ENCODE peak calls at places on chromosome 13, in four cellular contexts. One of them, this sample, is unnamed. For H3K4me1, the result is how much of the 10 kb centered on the place peaks cover.

GRCh38 chr13:95335667-95336066 is 34.4 kb upstream of the ABCC4 start:
- DNase-seq in ovary: no peak
- DNase-seq in CD8-positive, alpha-beta T cell: no peak
- DNase-seq in heart left ventricle: no peak
- DNase-seq in this sample: no peak

GRCh38 chr13:67914535-67914934 is 684.4 kb upstream of the PCDH9 start:
- DNase-seq in ovary: no peak
- DNase-seq in CD8-positive, alpha-beta T cell: no peak
- DNase-seq in heart left ventricle: no peak
- DNase-seq in this sample: no peak

GRCh38 chr13:22110368-22110767 is 439.5 kb downstream of the FGF9 start:
- DNase-seq in ovary: no peak
- DNase-seq in CD8-positive, alpha-beta T cell: no peak
- DNase-seq in heart left ventricle: no peak
- DNase-seq in this sample: peak

GRCh38 chr13:34408635-34409034 is 533.4 kb upstream of the NBEA start:
- DNase-seq in ovary: no peak
- DNase-seq in CD8-positive, alpha-beta T cell: no peak
- DNase-seq in heart left ventricle: no peak
- DNase-seq in this sample: no peak

GRCh38 chr13:100129605-100130004 is 40.7 kb downstream of the PCCA start:
- DNase-seq in ovary: no peak
- DNase-seq in CD8-positive, alpha-beta T cell: no peak
- DNase-seq in heart left ventricle: no peak
- DNase-seq in this sample: no peak

GRCh38 chr13:34044041-34044440 is 226.1 kb downstream of the RFC3 start:
- DNase-seq in ovary: no peak
- DNase-seq in CD8-positive, alpha-beta T cell: no peak
- DNase-seq in heart left ventricle: no peak
- DNase-seq in this sample: no peak

GRCh38 chr13:21164631-21165030 is 11.7 kb downstream of the SKA3 start:
- DNase-seq in ovary: no peak
- DNase-seq in CD8-positive, alpha-beta T cell: no peak
- DNase-seq in heart left ventricle: no peak
- DNase-seq in this sample: no peak

GRCh38 chr13:114002009-114002544 is 28.2 kb upstream of the C13orf46 start:
- DNase-seq in ovary: no peak
- DNase-seq in CD8-positive, alpha-beta T cell: no peak
- DNase-seq in heart left ventricle: no peak
- DNase-seq in this sample: peak

GRCh38 chr13:52848455-52849190 is at the start of gene PCDH8:
- DNase-seq in ovary: no peak
- DNase-seq in CD8-positive, alpha-beta T cell: no peak
- DNase-seq in heart left ventricle: no peak
- DNase-seq in this sample: no peak

GRCh38 chr13:52001120-52001731 is 10.0 kb downstream of the ATP7B start:
- DNase-seq in ovary: no peak
- DNase-seq in CD8-positive, alpha-beta T cell: no peak
- DNase-seq in heart left ventricle: no peak
- DNase-seq in this sample: no peak

GRCh38 chr13:46340631-46341111 is 46.4 kb downstream of the RUBCNL start:
- DNase-seq in ovary: no peak
- DNase-seq in CD8-positive, alpha-beta T cell: no peak
- DNase-seq in heart left ventricle: no peak
- DNase-seq in this sample: no peak

GRCh38 chr13:41389580-41389979 is 67.8 kb upstream of the RGCC start:
- DNase-seq in ovary: no peak
- DNase-seq in CD8-positive, alpha-beta T cell: no peak
- DNase-seq in heart left ventricle: no peak
- DNase-seq in this sample: no peak

GRCh38 chr13:23979361-23980159 is 82.3 kb upstream of the C1QTNF9B start:
- DNase-seq in ovary: peak
- DNase-seq in CD8-positive, alpha-beta T cell: no peak
- DNase-seq in heart left ventricle: peak
- DNase-seq in this sample: peak

DNA sequence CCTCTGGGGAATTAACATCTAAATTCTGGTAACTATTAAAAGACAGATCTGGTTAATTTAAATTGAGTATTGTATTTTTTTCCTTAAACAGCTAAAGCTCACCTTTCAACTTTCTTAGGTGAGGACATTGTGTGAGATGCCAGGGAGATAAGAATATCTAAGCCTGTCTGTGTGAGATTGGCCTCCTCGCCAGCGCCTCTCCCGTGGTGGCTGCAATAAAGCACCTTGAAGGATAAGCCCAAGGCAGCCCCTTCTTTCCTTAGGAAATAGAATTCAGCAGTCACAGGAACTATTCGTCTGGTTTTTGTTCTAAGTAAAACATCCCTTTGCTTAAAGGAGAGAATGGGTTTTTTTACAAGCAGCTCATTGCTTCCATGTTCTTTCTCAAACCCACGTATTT is 24.6 kb downstream of the NAXD start:
- DNase-seq in ovary: no peak
- DNase-seq in CD8-positive, alpha-beta T cell: no peak
- DNase-seq in heart left ventricle: no peak
- DNase-seq in this sample: no peak
- H3K27ac ChIP-seq in ovary: no peak
- H3K27ac ChIP-seq in CD8-positive, alpha-beta T cell: no peak
- H3K27ac ChIP-seq in heart left ventricle: no peak
- H3K27ac ChIP-seq in this sample: no peak

GRCh38 chr13:71871844-71872243 is 4.8 kb upstream of the DACH1 start:
- DNase-seq in ovary: no peak
- DNase-seq in CD8-positive, alpha-beta T cell: no peak
- DNase-seq in heart left ventricle: no peak
- DNase-seq in this sample: no peak
- H3K4me1 ChIP-seq in ovary: under half
- H3K4me1 ChIP-seq in CD8-positive, alpha-beta T cell: under half
- H3K4me1 ChIP-seq in heart left ventricle: under half
- H3K4me1 ChIP-seq in this sample: under half

GRCh38 chr13:59774511-59774911 is 389.2 kb downstream of the DIAPH3 start:
- DNase-seq in ovary: no peak
- DNase-seq in CD8-positive, alpha-beta T cell: no peak
- DNase-seq in heart left ventricle: no peak
- DNase-seq in this sample: no peak
- H3K27ac ChIP-seq in ovary: no peak
- H3K27ac ChIP-seq in CD8-positive, alpha-beta T cell: no peak
- H3K27ac ChIP-seq in heart left ventricle: no peak
- H3K27ac ChIP-seq in this sample: no peak

GRCh38 chr13:97237388-97237787 is 15.3 kb downstream of the MBNL2 start:
- DNase-seq in ovary: no peak
- DNase-seq in CD8-positive, alpha-beta T cell: no peak
- DNase-seq in heart left ventricle: no peak
- DNase-seq in this sample: no peak

GRCh38 chr13:97239943-97240788 is 18.0 kb downstream of the MBNL2 start:
- DNase-seq in ovary: no peak
- DNase-seq in CD8-positive, alpha-beta T cell: no peak
- DNase-seq in heart left ventricle: no peak
- DNase-seq in this sample: no peak

GRCh38 chr13:97238883-97239282 is 16.8 kb downstream of the MBNL2 start:
- DNase-seq in ovary: no peak
- DNase-seq in CD8-positive, alpha-beta T cell: no peak
- DNase-seq in heart left ventricle: no peak
- DNase-seq in this sample: no peak

GRCh38 chr13:97239306-97239705 is 17.2 kb downstream of the MBNL2 start:
- DNase-seq in ovary: no peak
- DNase-seq in CD8-positive, alpha-beta T cell: no peak
- DNase-seq in heart left ventricle: no peak
- DNase-seq in this sample: no peak

GRCh38 chr13:97238432-97238831 is 16.3 kb downstream of the MBNL2 start:
- DNase-seq in ovary: no peak
- DNase-seq in CD8-positive, alpha-beta T cell: no peak
- DNase-seq in heart left ventricle: no peak
- DNase-seq in this sample: no peak
- H3K4me1 ChIP-seq in ovary: under half
- H3K4me1 ChIP-seq in CD8-positive, alpha-beta T cell: under half
- H3K4me1 ChIP-seq in heart left ventricle: half or more
- H3K4me1 ChIP-seq in this sample: under half

GRCh38 chr13:98575009-98575866 is 1.7 kb downstream of the STK24 start:
- DNase-seq in ovary: no peak
- DNase-seq in CD8-positive, alpha-beta T cell: no peak
- DNase-seq in heart left ventricle: no peak
- DNase-seq in this sample: no peak
- H3K27ac ChIP-seq in ovary: peak
- H3K27ac ChIP-seq in CD8-positive, alpha-beta T cell: peak
- H3K27ac ChIP-seq in heart left ventricle: peak
- H3K27ac ChIP-seq in this sample: no peak

DNA sequence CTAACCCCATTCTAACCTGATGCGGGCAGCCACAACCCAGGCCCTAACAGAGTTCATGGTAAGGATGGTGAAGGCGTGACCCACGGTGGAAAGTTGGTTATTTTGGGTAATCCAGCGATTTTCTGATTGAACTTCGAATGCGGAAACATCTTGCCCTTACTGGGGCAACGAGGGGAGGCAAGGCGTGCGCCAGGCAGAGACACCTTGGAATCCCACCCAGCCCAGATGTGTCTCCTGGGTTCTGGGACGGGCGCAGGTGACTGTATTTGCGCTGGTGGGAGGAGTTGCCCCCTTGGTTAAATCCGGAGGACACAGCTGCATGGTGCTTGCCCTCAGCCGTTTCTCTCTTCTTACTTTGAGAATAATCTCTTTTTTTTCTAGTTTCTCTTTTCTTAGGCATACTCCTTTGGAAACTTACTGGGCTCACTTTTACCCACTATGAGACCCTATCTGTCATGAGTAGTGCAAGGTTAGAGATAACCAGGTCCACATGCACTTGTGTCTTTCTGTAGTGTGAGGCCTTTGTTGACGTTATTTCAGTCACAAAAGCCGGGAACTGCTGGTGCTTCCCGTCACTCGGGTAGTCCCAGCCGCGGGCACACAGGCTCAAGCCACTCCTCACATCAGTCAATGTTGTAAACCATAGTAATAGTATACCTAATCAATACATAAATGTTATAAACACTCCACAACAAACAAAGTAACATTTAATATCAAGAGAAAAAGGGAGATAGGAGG is 81.5 kb downstream of the ATP11A start:
- DNase-seq in ovary: no peak
- DNase-seq in CD8-positive, alpha-beta T cell: no peak
- DNase-seq in heart left ventricle: no peak
- DNase-seq in this sample: no peak
- H3K4me1 ChIP-seq in ovary: under half
- H3K4me1 ChIP-seq in CD8-positive, alpha-beta T cell: under half
- H3K4me1 ChIP-seq in heart left ventricle: half or more
- H3K4me1 ChIP-seq in this sample: under half

This sample was measured in aorta.